ENCODE peak calls at places on chromosomes 2 and 18, in seven cellular contexts. A, X, D, N, I, W and Q are unnamed samples.
A peak's percentile ranks its signal among the peaks of the same experiment; 100 is the strongest.

GRCh38 chr18:3623769-3624545 is 174.0 kb downstream of the TGIF1 start:
- DNase-seq in D (no peak), N (peak; percentile 88), W (peak; percentile 99), X (no peak), I (no peak), A (peak; percentile 7), Q (peak; percentile 92)

GRCh38 chr2:221844187-221844586 is 272.1 kb upstream of the EPHA4 start:
- DNase-seq in X (no peak), N (no peak), I (no peak), W (no peak), D (no peak), A (no peak), Q (no peak)

GRCh38 chr18:76465630-76466409 is 29.2 kb downstream of the ZNF516 start:
- DNase-seq in A (no peak), W (no peak), X (no peak), I (peak; percentile 59), D (no peak), N (no peak), Q (no peak)

GRCh38 chr2:129281761-129282160 is 697.7 kb upstream of the RAB6C start:
- DNase-seq in N (no peak), X (no peak), I (no peak), A (no peak), W (no peak), D (no peak), Q (no peak)

GRCh38 chr18:11671156-11671555 is 17.9 kb upstream of the GNAL start:
- DNase-seq in I (no peak), D (no peak), A (no peak), N (no peak), X (no peak), W (no peak), Q (no peak)

GRCh38 chr2:45121236-45121927 is 112.1 kb upstream of the SIX2 start:
- DNase-seq in A (no peak), X (no peak), D (no peak), N (no peak), W (no peak), I (no peak), Q (no peak)

GRCh38 chr2:170716851-170717598 is 1.9 kb downstream of the SP5 start:
- DNase-seq in I (no peak), A (peak; percentile 45), W (no peak), N (peak; percentile 70), D (no peak), X (no peak), Q (no peak)

GRCh38 chr18:61413388-61413787 is 80.2 kb downstream of the CDH20 start:
- DNase-seq in D (no peak), W (no peak), N (no peak), I (no peak), A (no peak), X (no peak), Q (no peak)

GRCh38 chr18:78649421-78649820 is 330.2 kb upstream of the SALL3 start:
- DNase-seq in D (no peak), W (no peak), A (no peak), X (no peak), N (peak; percentile 48), I (no peak), Q (no peak)